ENCODE peak calls at places on chromosomes 2 and 18, in five cellular contexts. O, Z, T, N and S are unnamed samples.

GRCh38 chr2:105751272-105751671 is 6.6 kb downstream of the NCK2 start:
- DNase-seq in O (no peak), N (no peak), T (no peak), Z (no peak), S (no peak)

GRCh38 chr2:97951155-97951670 is 44.5 kb downstream of the TMEM131 start:
- DNase-seq in O (no peak), T (no peak), Z (no peak), N (no peak), S (no peak)

GRCh38 chr2:25431604-25432003 is 89.9 kb upstream of the DNMT3A start:
- DNase-seq in Z (no peak), O (no peak), T (no peak), N (no peak), S (no peak)

GRCh38 chr2:160019374-160020098 is 42.9 kb downstream of the PLA2R1 start:
- DNase-seq in N (no peak), Z (no peak), O (no peak), T (no peak), S (no peak)

GRCh38 chr2:202657876-202658275 is 23.1 kb downstream of the FAM117B start:
- DNase-seq in T (no peak), Z (no peak), O (no peak), N (no peak), S (no peak)

GRCh38 chr2:197575987-197576386 is 60.1 kb downstream of the MOB4 start:
- DNase-seq in T (no peak), N (peak), O (peak), Z (peak), S (no peak)

GRCh38 chr2:88692187-88692586 is 714 bp downstream of the RPIA start:
- DNase-seq in T (peak), Z (peak), N (peak), O (peak), S (no peak)

GRCh38 chr18:6624729-6625308 is 104.7 kb upstream of the ARHGAP28 start:
- DNase-seq in Z (no peak), O (peak), N (no peak), T (no peak), S (no peak)

GRCh38 chr2:70983506-70984227 is 5.2 kb downstream of the ANKRD53 start:
- DNase-seq in T (no peak), N (no peak), O (no peak), Z (no peak), S (no peak)

GRCh38 chr2:203476881-203477280 is 58.2 kb downstream of the RAPH1 start:
- DNase-seq in Z (no peak), N (no peak), T (no peak), O (no peak), S (no peak)

GRCh38 chr18:56314396-56314795 is 324.0 kb downstream of the TXNL1 start:
- DNase-seq in T (no peak), N (no peak), Z (no peak), O (peak), S (no peak)

GRCh38 chr18:37394610-37394965 is 171.0 kb downstream of the CELF4 start:
- DNase-seq in N (no peak), T (no peak), Z (no peak), O (no peak), S (no peak)

GRCh38 chr18:37392648-37393047 is 172.9 kb downstream of the CELF4 start:
- DNase-seq in N (no peak), T (no peak), O (no peak), Z (no peak), S (no peak)

GRCh38 chr18:37395138-37395537 is 170.5 kb downstream of the CELF4 start:
- DNase-seq in T (no peak), N (no peak), Z (no peak), O (no peak), S (no peak)

GRCh38 chr18:37393221-37393828 is 172.3 kb downstream of the CELF4 start:
- DNase-seq in O (no peak), Z (no peak), N (no peak), T (no peak), S (no peak)

DNA sequence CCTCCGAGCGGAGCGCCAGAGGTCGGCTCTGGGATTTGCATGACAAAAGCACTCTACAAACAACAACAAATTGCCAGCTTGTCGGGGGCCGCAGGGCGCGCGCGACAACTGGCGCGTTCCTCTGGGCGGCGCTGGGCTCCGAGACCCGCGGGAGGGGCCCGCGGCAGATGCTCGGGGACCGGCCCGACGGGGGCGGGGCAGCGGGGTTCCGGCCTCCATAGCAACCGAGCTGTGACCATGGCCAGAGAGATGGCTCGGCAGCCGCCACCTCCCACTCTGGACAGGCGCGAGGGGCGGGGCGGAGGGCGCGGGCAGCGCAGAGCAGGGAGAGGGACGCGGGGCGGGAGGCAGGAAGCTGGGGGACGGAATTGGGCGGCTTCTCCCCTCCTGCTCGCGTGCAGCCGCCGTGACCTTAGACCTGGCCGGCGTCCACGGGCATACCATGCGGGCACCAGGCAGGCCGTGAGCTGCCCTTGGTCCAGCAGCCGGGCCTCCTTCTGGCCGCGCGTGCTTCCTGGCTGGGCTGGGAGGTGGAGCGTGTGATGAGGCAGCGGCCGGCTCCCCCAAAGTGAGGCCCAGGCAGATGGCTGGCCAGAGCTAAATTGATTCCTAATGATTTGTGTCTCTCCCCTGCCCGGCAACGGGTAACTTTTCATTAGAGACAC is 171.5 kb downstream of the CELF4 start:
- DNase-seq in O (peak), N (peak), Z (peak), T (peak), S (no peak)
- H3K4me3 ChIP-seq in O (peak), N (no peak), Z (peak), T (peak), S (peak)

GRCh38 chr2:15939854-15940660 is at the start of gene MYCN:
- DNase-seq in O (peak), N (no peak), Z (peak), T (peak), S (no peak)

GRCh38 chr2:15938803-15939555 is 1.4 kb upstream of the MYCN start:
- DNase-seq in N (no peak), T (peak), O (no peak), Z (no peak), S (no peak)

GRCh38 chr2:15937882-15938802 is 2.2 kb upstream of the MYCN start:
- DNase-seq in N (no peak), T (no peak), Z (no peak), O (no peak), S (no peak)

GRCh38 chr2:15940661-15941482 is 522 bp downstream of the MYCN start:
- DNase-seq in T (peak), O (no peak), N (no peak), Z (no peak), S (no peak)

GRCh38 chr2:15939556-15939853 is 845 bp upstream of the MYCN start:
- DNase-seq in Z (no peak), N (no peak), O (no peak), T (no peak), S (no peak)
- TF ChIP-seq CTCF in Z (peak), N (no peak), O (peak), T (no peak), S (no peak)

GRCh38 chr2:73286134-73286533 is 1.9 kb upstream of the FBXO41 start:
- DNase-seq in O (no peak), T (no peak), N (no peak), Z (no peak), S (no peak)

GRCh38 chr2:73284296-73285161 is at the start of gene FBXO41:
- DNase-seq in O (no peak), Z (no peak), T (peak), N (no peak), S (no peak)

GRCh38 chr2:73283545-73284295 is 558 bp downstream of the FBXO41 start:
- DNase-seq in O (no peak), T (peak), N (no peak), Z (no peak), S (no peak)

GRCh38 chr2:73282924-73283544 is 1.2 kb downstream of the FBXO41 start:
- DNase-seq in Z (no peak), T (peak), O (no peak), N (no peak), S (no peak)

DNA sequence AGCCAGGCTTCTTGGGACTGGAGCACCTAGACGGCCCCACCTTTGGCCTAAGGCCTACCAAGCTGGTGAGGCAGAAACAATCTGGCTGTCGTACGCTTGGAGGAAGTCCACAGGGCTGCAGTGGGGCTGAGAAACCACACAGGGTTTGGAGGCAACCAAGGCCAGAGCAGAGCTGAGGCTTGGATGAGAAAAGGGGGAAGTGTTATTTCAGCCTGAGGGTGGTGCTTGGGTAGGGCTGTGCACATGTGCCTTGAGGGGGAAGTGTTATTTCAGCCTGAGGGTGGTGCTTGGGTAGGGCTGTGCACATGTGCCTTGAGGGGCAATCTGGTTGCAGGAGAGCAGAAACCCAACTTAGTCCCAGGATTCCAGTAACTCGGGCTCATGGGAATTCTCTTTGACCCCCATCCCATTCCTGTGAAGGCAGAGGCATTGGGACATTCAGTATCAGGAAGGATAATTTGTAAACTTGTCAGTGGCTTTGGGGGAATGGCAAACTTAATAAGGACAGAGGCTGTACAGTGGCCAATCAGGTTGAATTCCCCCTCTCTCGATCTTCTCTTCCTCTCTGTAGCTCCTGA is 973 bp upstream of the FBXO41 start:
- DNase-seq in Z (no peak), O (no peak), T (no peak), N (no peak), S (no peak)
- H3K4me3 ChIP-seq in Z (peak), O (no peak), T (peak), N (no peak), S (no peak)

GRCh38 chr18:66873899-66874298 is 270.0 kb upstream of the CDH19 start:
- DNase-seq in O (no peak), T (no peak), N (no peak), Z (no peak), S (no peak)

GRCh38 chr18:66874812-66875474 is 271.1 kb upstream of the CDH19 start:
- DNase-seq in T (no peak), N (no peak), O (no peak), Z (no peak), S (no peak)

GRCh38 chr18:66874375-66874774 is 270.5 kb upstream of the CDH19 start:
- DNase-seq in O (no peak), N (no peak), T (no peak), Z (no peak), S (no peak)

GRCh38 chr18:66867653-66868052 is 263.8 kb upstream of the CDH19 start:
- DNase-seq in N (no peak), O (no peak), Z (no peak), T (no peak), S (no peak)

DNA sequence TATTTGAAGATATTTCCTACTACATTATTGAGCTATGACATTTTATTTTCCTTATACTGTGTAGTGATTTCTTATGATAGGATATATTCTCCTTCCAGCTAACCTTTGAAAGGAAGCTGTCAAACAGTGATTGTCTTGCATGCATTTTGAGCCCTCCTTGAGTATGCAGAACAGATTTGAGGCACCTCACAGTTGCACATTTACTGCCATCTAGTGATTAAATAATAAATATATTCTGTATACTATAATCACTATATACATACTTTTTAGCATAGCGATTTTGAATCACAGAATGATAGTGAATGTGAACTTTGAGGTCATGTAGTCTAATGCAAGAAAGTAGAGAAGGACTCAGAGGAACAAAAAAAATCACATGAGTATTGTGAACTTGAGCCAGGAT is 268.4 kb upstream of the CDH19 start:
- DNase-seq in N (no peak), Z (no peak), O (peak), T (peak), S (no peak)
- TF ChIP-seq CTCF in N (no peak), Z (peak), O (no peak), T (peak), S (no peak)

GRCh38 chr18:79798999-79799370 is 1.2 kb downstream of the KCNG2 start:
- DNase-seq in O (peak), T (peak), Z (no peak), N (no peak), S (no peak)
- H3K4me3 ChIP-seq in O (peak), T (peak), Z (peak), N (no peak), S (no peak)

GRCh38 chr2:219664041-219664440 is 36.6 kb downstream of the SLC4A3 start:
- DNase-seq in T (no peak), Z (no peak), O (no peak), N (no peak), S (no peak)

GRCh38 chr2:219662566-219662965 is 35.1 kb downstream of the SLC4A3 start:
- DNase-seq in O (no peak), N (no peak), T (peak), Z (no peak), S (peak)

GRCh38 chr2:219664958-219665357 is 37.5 kb downstream of the SLC4A3 start:
- DNase-seq in O (peak), T (no peak), N (no peak), Z (no peak), S (peak)

GRCh38 chr2:219661955-219662395 is 34.5 kb downstream of the SLC4A3 start:
- DNase-seq in O (peak), T (no peak), Z (no peak), N (no peak), S (peak)

DNA sequence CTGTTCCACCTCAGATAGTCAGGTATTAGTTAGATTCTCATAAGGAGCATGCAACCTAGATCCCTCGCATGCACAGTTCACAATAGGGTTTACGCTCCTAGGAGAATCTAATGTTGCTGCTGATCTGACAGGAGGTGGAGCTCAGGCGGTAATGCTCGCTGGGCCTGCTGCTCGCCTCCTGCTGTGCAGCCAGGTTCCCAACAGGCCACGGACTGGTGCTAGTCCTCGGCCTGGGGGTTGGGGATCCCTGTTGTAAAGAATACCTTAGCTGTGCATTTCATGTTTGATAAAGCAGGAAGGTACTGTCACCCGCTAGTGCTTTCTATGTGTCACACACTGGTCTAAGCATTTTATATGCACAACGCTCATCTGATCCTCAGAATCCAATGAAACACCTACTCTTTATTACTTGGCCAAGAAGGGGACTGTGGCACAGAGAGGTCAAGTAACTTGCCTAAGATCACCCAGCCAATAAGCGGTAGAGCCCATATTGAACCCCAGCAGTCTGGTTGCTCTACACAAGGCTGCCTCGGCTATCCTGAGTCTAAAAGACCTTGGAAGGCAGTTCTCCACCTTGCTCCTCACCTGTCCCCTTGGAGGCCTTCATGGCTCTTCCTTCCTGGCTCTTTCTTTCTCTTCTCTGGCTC is 35.8 kb downstream of the SLC4A3 start:
- DNase-seq in O (no peak), Z (no peak), T (no peak), N (no peak), S (peak)
- TF ChIP-seq CTCF in O (no peak), Z (no peak), T (no peak), N (no peak), S (no peak)

DNA sequence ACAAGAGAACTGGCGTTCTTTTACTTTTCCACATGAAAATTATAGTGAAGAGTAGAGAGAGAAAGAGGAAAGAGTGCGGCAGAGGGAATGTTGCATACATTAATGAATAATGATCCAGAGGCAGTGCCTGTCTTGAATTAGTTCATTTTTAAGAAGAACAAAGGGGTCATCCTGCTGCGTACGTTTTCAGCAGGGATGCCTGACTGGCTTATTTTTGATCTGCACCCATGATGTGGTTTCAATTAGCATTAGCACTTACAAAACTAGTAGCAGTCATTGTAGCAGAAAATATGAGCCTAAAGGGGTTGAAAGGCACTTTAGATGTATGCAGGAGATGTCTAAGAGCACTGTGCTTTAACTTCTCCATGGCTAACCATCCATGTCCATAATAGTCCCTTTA is 612.6 kb downstream of the NYAP2 start:
- DNase-seq in Z (no peak), O (no peak), N (no peak), T (no peak), S (no peak)
- H3K4me3 ChIP-seq in Z (no peak), O (no peak), N (no peak), T (no peak), S (no peak)

GRCh38 chr2:146143971-146144370 is 1624.1 kb upstream of the ZEB2 start:
- DNase-seq in N (no peak), O (peak), T (no peak), Z (no peak), S (no peak)

GRCh38 chr2:146147448-146148012 is 1627.6 kb upstream of the ZEB2 start:
- DNase-seq in T (peak), Z (no peak), N (no peak), O (peak), S (no peak)
- TF ChIP-seq CTCF in T (peak), Z (no peak), N (no peak), O (peak), S (no peak)

DNA sequence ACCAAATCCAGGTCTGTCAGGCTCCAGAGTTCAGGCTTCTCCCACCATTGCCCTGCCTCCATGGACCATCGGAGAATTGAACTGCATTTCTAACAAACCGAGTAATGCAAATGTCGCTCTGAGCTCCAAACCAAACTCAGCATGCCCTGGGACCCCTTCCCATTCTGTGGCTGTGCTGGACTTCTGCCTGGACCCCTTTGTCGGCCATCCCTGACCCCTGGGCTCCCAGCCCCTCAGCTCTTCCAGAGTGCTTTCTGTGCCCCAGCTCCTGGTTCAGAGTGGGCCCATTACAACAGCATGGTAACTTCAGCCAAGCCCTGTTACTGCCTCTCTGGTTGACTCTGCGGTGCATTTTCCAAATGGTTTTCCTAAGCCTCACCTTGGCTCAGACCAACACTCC is 55.1 kb upstream of the MAPRE3 start:
- DNase-seq in N (no peak), T (no peak), Z (no peak), O (no peak), S (peak)
- H3K4me3 ChIP-seq in N (no peak), T (no peak), Z (no peak), O (no peak), S (no peak)

GRCh38 chr2:40435426-40436092 is 16.3 kb downstream of the SLC8A1 start:
- DNase-seq in O (no peak), T (no peak), Z (no peak), N (no peak), S (no peak)

GRCh38 chr2:40432916-40433315 is 19.0 kb downstream of the SLC8A1 start:
- DNase-seq in N (no peak), O (no peak), T (no peak), Z (no peak), S (no peak)

GRCh38 chr2:40431600-40431955 is 20.3 kb downstream of the SLC8A1 start:
- DNase-seq in Z (no peak), N (no peak), T (no peak), O (peak), S (no peak)

GRCh38 chr2:40434638-40435296 is 17.1 kb downstream of the SLC8A1 start:
- DNase-seq in N (no peak), T (no peak), O (peak), Z (no peak), S (no peak)

DNA sequence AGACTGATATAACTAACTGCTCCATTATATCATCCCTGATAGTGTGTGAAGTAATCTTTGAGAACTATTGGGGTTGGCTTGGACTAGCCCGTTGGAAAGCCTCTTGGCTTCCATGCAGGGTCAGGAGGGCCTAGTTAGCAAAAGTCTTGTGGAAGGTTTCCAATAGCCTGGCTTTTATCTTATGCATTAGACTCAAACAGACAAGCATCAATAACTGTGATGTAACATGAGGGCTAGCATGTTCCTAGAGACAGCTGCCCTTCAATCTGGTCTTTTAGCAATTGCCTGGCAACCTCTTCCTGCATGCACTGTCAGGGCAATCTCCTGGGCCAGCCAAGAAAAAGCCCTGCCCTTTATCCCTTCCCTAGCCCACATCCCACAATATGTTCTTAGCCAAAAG is 18.2 kb downstream of the SLC8A1 start:
- DNase-seq in N (no peak), T (no peak), Z (no peak), O (no peak), S (no peak)
- TF ChIP-seq CTCF in N (no peak), T (no peak), Z (no peak), O (no peak), S (no peak)